ENCODE peak calls at places on chromosomes 4 and X, in four cellular contexts. S is A549, H is WTC11, X is K562. K is an unnamed sample.

GRCh38 chrX:101617211-101618191 is at the start of gene ARMCX6:
- DNase-seq in X (peak), S (peak), H (peak), K (peak)

GRCh38 chr4:129278868-129279267 is 182.9 kb downstream of the C4orf33 start:
- DNase-seq in S (no peak), X (no peak), H (no peak), K (no peak)

GRCh38 chr4:3486556-3487270 is 23.6 kb downstream of the DOK7 start:
- DNase-seq in H (no peak), S (no peak), X (no peak), K (no peak)

GRCh38 chr4:142671516-142671915 is 174.6 kb downstream of the INPP4B start:
- DNase-seq in H (no peak), S (no peak), X (no peak), K (no peak)

GRCh38 chr4:16082424-16083216 is 1.2 kb downstream of the PROM1 start:
- DNase-seq in S (no peak), H (peak), X (no peak), K (peak)

GRCh38 chr4:16498978-16499377 is 272.7 kb upstream of the TAPT1 start:
- DNase-seq in X (no peak), H (no peak), S (no peak), K (no peak)

GRCh38 chr4:151315212-151315886 is 10.1 kb downstream of the SH3D19 start:
- DNase-seq in X (no peak), S (no peak), H (no peak), K (peak)

GRCh38 chr4:105057370-105058096 is 89.1 kb upstream of the TET2 start:
- DNase-seq in S (no peak), H (no peak), X (no peak), K (no peak)

GRCh38 chrX:120251471-120252011 is 929 bp downstream of the ZBTB33 start:
- DNase-seq in S (peak), H (no peak), X (peak), K (peak)

GRCh38 chrX:29941292-29941691 is 274.1 kb upstream of the MAGEB2 start:
- DNase-seq in S (no peak), H (no peak), X (no peak), K (peak)

GRCh38 chr4:145278341-145279121 is 98.1 kb upstream of the OTUD4 start:
- DNase-seq in S (no peak), X (peak), H (no peak), K (no peak)

GRCh38 chr4:56469489-56470210 is 2.2 kb downstream of the SRP72 start:
- DNase-seq in S (no peak), H (no peak), X (no peak), K (no peak)

GRCh38 chr4:56467284-56468096 is at the start of gene SRP72:
- DNase-seq in H (peak), X (peak), S (peak), K (peak)

GRCh38 chr4:56465599-56466295 is 1.7 kb upstream of the SRP72 start:
- DNase-seq in H (no peak), S (no peak), X (no peak), K (no peak)

GRCh38 chr4:56466910-56467283 is 520 bp upstream of the SRP72 start:
- DNase-seq in H (no peak), S (no peak), X (peak), K (no peak)

GRCh38 chr4:56468097-56468422 is 643 bp downstream of the SRP72 start:
- DNase-seq in S (peak), X (peak), H (peak), K (peak)
- TF ChIP-seq HMGXB4 in S (no peak), X (no peak), H (no peak), K (no peak)

DNA sequence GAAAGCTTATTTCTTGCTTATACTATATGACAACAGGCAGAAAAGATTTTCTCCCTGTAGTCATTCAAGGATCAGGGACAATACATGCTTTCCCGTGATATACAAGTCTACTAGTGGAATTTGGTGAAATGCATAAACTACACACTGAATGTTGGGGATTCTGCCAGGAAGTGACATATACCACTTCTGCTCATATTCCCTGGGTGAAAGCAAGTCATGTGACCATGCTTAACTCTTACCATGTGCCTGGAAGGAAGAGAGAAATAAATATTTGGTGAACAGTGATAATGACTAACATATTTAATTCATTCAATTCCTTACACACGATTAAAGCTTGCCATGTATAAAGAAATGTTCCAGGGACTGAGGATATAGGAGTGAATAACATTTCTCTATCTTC is 534.6 kb downstream of the PPARGC1A start:
- DNase-seq in H (no peak), S (no peak), X (no peak), K (no peak)
- TF ChIP-seq HMGXB4 in H (no peak), S (no peak), X (no peak), K (no peak)

GRCh38 chrX:13123857-13124345 is 79.5 kb upstream of the FAM9C start:
- DNase-seq in H (no peak), S (peak), X (no peak), K (peak)
- TF ChIP-seq HMGXB4 in H (no peak), S (no peak), X (no peak), K (no peak)

GRCh38 chr4:72846280-72847111 is 223.0 kb downstream of the COX18 start:
- DNase-seq in X (peak), S (peak), H (peak), K (peak)
- TF ChIP-seq HMGXB4 in X (no peak), S (no peak), H (no peak), K (no peak)

GRCh38 chr4:52032005-52032404 is 6.1 kb downstream of the SGCB start:
- DNase-seq in H (no peak), X (no peak), S (no peak), K (no peak)

GRCh38 chr4:52036875-52037274 is 1.2 kb downstream of the SGCB start:
- DNase-seq in H (no peak), X (no peak), S (no peak), K (no peak)

GRCh38 chr4:52035190-52035589 is 2.9 kb downstream of the SGCB start:
- DNase-seq in S (no peak), X (no peak), H (no peak), K (no peak)

GRCh38 chr4:52038109-52038912 is at the start of gene SGCB:
- DNase-seq in S (peak), X (peak), H (peak), K (no peak)

DNA sequence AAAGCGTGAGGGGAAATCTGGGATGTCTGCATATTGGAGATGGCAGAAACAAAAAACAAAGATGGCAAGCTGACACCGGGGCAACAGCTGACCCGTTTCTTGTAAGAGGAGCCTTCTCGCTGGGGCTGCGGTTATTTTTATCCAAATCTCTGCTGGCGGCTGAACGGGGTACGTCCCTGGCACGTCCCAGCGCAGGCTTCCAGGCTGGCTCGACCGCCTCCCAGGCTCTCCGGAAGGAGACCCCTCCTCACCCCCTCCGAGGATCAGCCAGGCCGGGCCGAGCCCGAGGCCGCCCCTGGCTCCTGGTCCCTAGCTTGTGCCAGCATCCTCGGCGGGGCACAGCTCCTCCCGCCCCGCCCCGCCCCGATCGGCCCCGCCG is 380 bp downstream of the SGCB start:
- DNase-seq in S (peak), X (no peak), H (peak), K (no peak)
- TF ChIP-seq HMGXB4 in S (no peak), X (no peak), H (no peak), K (no peak)